ENCODE peak calls at places on chromosomes 3 and 15, in four cellular contexts. Y is NCI-H460, O is LoVo, V is T47D. J is an unnamed sample.

GRCh38 chr3:176190755-176191154 is 1006.5 kb downstream of the TBL1XR1 start:
- DNase-seq in V (no peak), Y (no peak), O (no peak), J (no peak)

GRCh38 chr15:92095691-92096090 is 242.2 kb downstream of the SLCO3A1 start:
- DNase-seq in V (no peak), O (no peak), Y (no peak), J (peak; percentile 58)

GRCh38 chr15:34716111-34716510 is 38.7 kb downstream of the GJD2 start:
- DNase-seq in Y (no peak), V (no peak), O (no peak), J (no peak)

GRCh38 chr15:83174891-83175290 is 32.7 kb downstream of the HDGFL3 start:
- DNase-seq in V (no peak), Y (no peak), O (no peak), J (no peak)

GRCh38 chr3:42081814-42082473 is 9.2 kb upstream of the TRAK1 start:
- DNase-seq in Y (no peak), V (no peak), O (no peak), J (peak; percentile 52)

GRCh38 chr3:62188547-62189375 is 184.6 kb downstream of the FEZF2 start:
- DNase-seq in Y (peak; percentile 51), O (peak; percentile 75), V (peak; percentile 55), J (peak; percentile 71)

GRCh38 chr15:73323374-73323955 is 45.3 kb downstream of the HCN4 start:
- DNase-seq in V (no peak), O (no peak), Y (no peak), J (no peak)

GRCh38 chr3:172193436-172193835 is 154.1 kb downstream of the FNDC3B start:
- DNase-seq in V (no peak), Y (no peak), O (no peak), J (no peak)

GRCh38 chr3:42526616-42527367 is 24.3 kb downstream of the VIPR1 start:
- DNase-seq in O (no peak), V (no peak), Y (no peak), J (no peak)

GRCh38 chr3:134752761-134753461 is 42.1 kb upstream of the EPHB1 start:
- DNase-seq in O (no peak), V (no peak), Y (no peak), J (no peak)

GRCh38 chr15:78236491-78236890 is 2.1 kb upstream of the ACSBG1 start:
- DNase-seq in Y (no peak), V (no peak), O (no peak), J (no peak)

GRCh38 chr15:90221251-90221900 is 12.4 kb downstream of the CIB1 start:
- DNase-seq in Y (peak; percentile 72), V (peak; percentile 82), O (peak; percentile 54), J (peak; percentile 86)

GRCh38 chr3:49839193-49839809 is 17.1 kb downstream of the TRAIP start:
- DNase-seq in O (peak; percentile 71), Y (peak; percentile 65), V (peak; percentile 16), J (peak; percentile 82)

GRCh38 chr3:103440539-103441113 is 1005.8 kb downstream of the ZPLD1 start:
- DNase-seq in V (no peak), O (peak; percentile 11), Y (no peak), J (peak; percentile 1)

J was measured in small intestine.